ENCODE peak calls at places on chromosomes 12 and 14, in nine cellular contexts. Q is upper lobe of left lung, A is sigmoid colon, N is HCT116, X is prostate gland, E is K562, G is esophagus muscularis mucosa, U is endothelial cell of umbilical vein, B is transverse colon. M is an unnamed sample.
A peak's percentile ranks its signal among the peaks of the same experiment; 100 is the strongest.

GRCh38 chr14:97290977-97291376 is 493.8 kb downstream of the VRK1 start:
- DNase-seq in U (no peak), X (no peak), Q (no peak), N (no peak), A (no peak), G (no peak), B (no peak), E (no peak), M (no peak)

GRCh38 chr12:56922032-56922431 is 12.2 kb downstream of the SDR9C7 start:
- DNase-seq in A (no peak), G (peak; percentile 42), Q (no peak), E (no peak), X (no peak), B (no peak), N (no peak), U (no peak), M (no peak)

GRCh38 chr14:20866963-20867362 is 24.2 kb upstream of the RNASE3 start:
- DNase-seq in E (no peak), X (no peak), B (no peak), N (peak; percentile 16), A (no peak), Q (no peak), G (no peak), U (peak; percentile 24), M (no peak)

GRCh38 chr12:168201-168600 is 45.8 kb downstream of the SLC6A12 start:
- DNase-seq in U (no peak), Q (no peak), N (no peak), A (no peak), G (no peak), B (no peak), E (no peak), X (no peak), M (no peak)

GRCh38 chr12:34209259-34209835 is 187.1 kb downstream of the ALG10 start:
- DNase-seq in Q (no peak), E (no peak), G (peak; percentile 87), N (no peak), A (no peak), B (no peak), U (no peak), X (no peak), M (no peak)

GRCh38 chr12:55818140-55818728 is 393 bp downstream of the ORMDL2 start:
- DNase-seq in Q (no peak), A (peak; percentile 63), N (no peak), U (no peak), G (no peak), X (no peak), E (peak; percentile 75), B (no peak), M (no peak)

GRCh38 chr14:89185919-89186849 is 230.8 kb downstream of the FOXN3 start:
- DNase-seq in Q (no peak), E (no peak), X (peak; percentile 66), G (no peak), B (no peak), N (peak; percentile 73), U (no peak), A (no peak), M (no peak)

GRCh38 chr14:59020382-59020781 is 168.1 kb upstream of the DAAM1 start:
- DNase-seq in E (no peak), B (no peak), Q (no peak), N (peak; percentile 18), X (no peak), A (no peak), U (peak; percentile 35), G (no peak), M (no peak)

GRCh38 chr12:91778091-91778819 is 367.4 kb downstream of the BTG1 start:
- DNase-seq in Q (no peak), A (no peak), E (no peak), B (no peak), G (no peak), X (no peak), U (peak; percentile 2), N (peak; percentile 26), M (no peak)

DNA sequence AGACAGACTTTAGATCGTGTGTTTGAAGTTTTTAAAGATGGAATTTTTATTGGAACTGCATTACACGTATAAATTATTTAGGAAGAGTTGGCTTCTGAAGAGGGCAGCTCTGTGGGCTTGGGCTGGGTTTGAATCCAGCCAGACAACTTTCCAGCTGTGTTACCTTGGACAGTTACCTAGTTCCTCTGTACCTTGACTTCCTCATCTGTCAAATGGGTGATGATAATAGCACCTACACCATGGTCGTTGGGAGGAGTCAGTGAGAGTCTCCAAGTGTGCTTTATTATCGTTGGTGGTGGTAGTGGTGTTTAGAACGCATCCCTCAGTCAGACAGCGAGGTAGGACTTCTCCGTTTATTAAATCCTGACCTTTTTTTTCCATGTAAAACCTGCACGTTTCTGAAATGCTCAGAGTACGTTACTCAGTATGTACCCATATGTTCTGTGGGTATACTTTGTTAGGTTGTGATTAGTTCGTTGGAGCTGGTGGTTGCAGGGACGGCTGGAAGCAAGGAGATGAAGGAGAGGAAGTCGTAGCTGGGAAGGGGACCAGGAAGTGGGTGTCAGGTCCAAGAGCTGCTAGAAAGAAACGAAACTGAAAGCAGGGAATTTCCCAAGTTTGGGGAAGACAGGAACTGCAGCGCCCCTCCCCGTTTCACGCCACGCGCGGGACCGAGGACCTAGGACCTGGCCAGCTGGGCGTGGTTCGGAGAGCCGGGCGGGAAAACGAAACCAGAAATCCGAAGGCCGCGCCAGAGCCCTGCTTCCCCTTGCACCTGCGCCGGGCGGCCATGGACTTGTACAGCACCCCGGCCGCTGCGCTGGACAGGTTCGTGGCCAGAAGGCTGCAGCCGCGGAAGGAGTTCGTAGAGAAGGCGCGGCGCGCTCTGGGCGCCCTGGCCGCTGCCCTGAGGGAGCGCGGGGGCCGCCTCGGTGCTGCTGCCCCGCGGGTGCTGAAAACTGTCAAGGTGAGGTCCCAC is at the start of gene OAS3:
- DNase-seq in Q (peak; percentile 91), N (peak; percentile 22), A (peak; percentile 92), B (peak; percentile 90), E (peak; percentile 54), X (peak; percentile 78), U (peak; percentile 57), G (peak; percentile 97), M (peak; percentile 89)
- TF ChIP-seq POLR2AphosphoS5 in Q (peak; percentile 66), N (peak; percentile 56), A (peak; percentile 46), B (peak; percentile 55), E (no peak), X (peak; percentile 77), U (no peak), G (peak; percentile 77), M (peak; percentile 42)

GRCh38 chr14:47389520-47389919 is 285.9 kb downstream of the MDGA2 start:
- DNase-seq in G (no peak), E (no peak), N (no peak), U (no peak), X (no peak), B (no peak), Q (no peak), A (no peak), M (no peak)
- H3K27ac ChIP-seq in G (no peak overlapping the region), E (no peak overlapping the region), N (no peak overlapping the region), U (no peak overlapping the region), X (no peak overlapping the region), B (no peak overlapping the region), Q (no peak overlapping the region), A (no peak overlapping the region), M (no peak overlapping the region)

DNA sequence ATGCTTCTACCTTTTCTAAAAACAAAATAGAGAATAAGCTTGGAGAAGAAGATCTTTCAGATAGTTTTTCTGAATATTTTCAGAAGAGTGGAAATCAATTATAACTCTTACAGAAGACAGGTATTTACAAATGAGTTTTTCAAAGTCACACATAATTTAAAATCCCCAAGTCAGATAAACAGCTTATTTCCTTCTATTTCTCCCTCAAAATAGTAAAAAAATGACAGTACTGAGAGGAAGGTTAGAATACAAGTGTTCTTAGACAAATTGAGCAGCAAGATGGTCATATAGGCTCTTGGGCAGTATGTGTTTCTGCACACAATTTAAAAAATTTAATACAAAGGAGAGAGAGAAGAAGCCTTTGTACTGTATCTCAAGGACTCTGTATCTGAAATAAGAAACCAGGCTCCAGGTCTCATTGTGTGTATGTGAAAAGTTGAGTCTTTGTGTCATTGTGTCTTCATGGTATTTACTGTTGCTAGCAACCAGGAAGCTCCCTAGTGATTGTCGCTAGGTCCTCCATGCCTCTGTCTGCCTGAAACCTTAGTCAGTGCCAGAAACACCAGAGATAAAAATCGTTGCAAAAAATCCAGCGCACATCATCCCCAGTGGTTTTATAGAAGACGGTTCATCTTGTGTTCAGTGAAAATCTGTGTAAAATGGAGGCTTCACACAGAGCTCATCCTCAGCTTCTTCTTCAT is 12.9 kb upstream of the TUBA1A start:
- DNase-seq in X (no peak), Q (no peak), U (peak; percentile 81), B (no peak), E (peak; percentile 25), A (no peak), N (no peak), G (no peak), M (no peak)
- H3K4me1 ChIP-seq in X (no peaks in the 10 kb centered on the region), Q (peaks cover 15% of the 10 kb centered on the region), U (peaks cover 33% of the 10 kb centered on the region), B (peaks cover 13% of the 10 kb centered on the region), E (peaks cover 8% of the 10 kb centered on the region), A (no peaks in the 10 kb centered on the region), N (peaks cover 29% of the 10 kb centered on the region), G (peaks cover 50% of the 10 kb centered on the region), M (peaks cover 11% of the 10 kb centered on the region)

GRCh38 chr12:121783771-121784170 is 9.7 kb downstream of the RHOF start:
- DNase-seq in U (no peak), E (no peak), X (no peak), N (no peak), Q (no peak), B (peak; percentile 15), G (no peak), A (no peak), M (no peak)

GRCh38 chr12:121782616-121782966 is 10.9 kb downstream of the RHOF start:
- DNase-seq in U (no peak), N (no peak), E (no peak), X (no peak), B (no peak), Q (no peak), G (no peak), A (no peak), M (no peak)

GRCh38 chr12:121781751-121782615 is 11.5 kb downstream of the RHOF start:
- DNase-seq in X (no peak), E (peak; percentile 61), G (no peak), Q (no peak), B (no peak), N (no peak), A (no peak), U (no peak), M (no peak)

GRCh38 chr12:121786441-121786825 is 7.1 kb downstream of the RHOF start:
- DNase-seq in E (no peak), N (peak; percentile 99), U (peak; percentile 42), B (peak; percentile 88), Q (peak; percentile 92), X (no peak), G (no peak), A (peak; percentile 77), M (peak; percentile 85)

DNA sequence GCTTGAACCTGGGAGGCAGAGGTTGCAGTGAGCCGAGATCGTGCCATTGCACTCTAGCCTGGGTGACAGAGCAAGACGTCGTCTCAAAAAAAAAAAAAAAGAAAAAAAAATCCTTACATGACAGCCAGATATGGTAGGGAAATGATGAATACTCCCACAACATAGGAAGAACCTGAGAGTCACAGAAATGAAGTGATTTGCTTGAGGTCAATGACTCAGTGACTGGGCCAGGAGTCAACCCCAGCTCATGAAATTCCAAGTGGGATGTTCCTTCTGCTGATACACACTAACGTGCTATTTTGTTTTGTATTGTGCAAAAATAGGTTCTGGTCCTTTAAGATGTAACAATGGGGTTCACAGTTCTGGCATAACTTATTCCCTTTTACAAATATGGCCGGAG is 9.0 kb downstream of the RHOF start:
- DNase-seq in G (no peak), E (no peak), N (no peak), B (no peak), X (no peak), A (no peak), U (peak; percentile 69), Q (no peak), M (no peak)
- TF ChIP-seq POLR2AphosphoS5 in G (no peak), E (no peak), N (no peak), B (peak; percentile 11), X (no peak), A (no peak), U (no peak), Q (no peak), M (peak; percentile 35)

M was measured in stomach.